ENCODE peak calls at places on chromosomes 4 and X, in four cellular contexts. E, O, T and C are unnamed samples.

GRCh38 chr4:67885727-67886126 is 1.9 kb upstream of the TMPRSS11D start:
- DNase-seq in O (peak; percentile 66), E (peak; percentile 83), T (no peak), C (peak; percentile 54)

GRCh38 chr4:177322156-177322685 is 12.5 kb downstream of the NEIL3 start:
- DNase-seq in E (no peak), T (no peak), O (no peak), C (no peak)

GRCh38 chr4:174516794-174517193 is 5.5 kb downstream of the HPGD start:
- DNase-seq in O (no peak), E (no peak), T (no peak), C (no peak)

GRCh38 chrX:4118666-4119530 is 405.4 kb upstream of the PRKX start:
- DNase-seq in T (no peak), E (no peak), O (no peak), C (no peak)

GRCh38 chrX:6778547-6779231 is 243.8 kb upstream of the VCX3A start:
- DNase-seq in E (no peak), O (no peak), T (no peak), C (no peak)

GRCh38 chr4:93710101-93710846 is 118.3 kb upstream of the ATOH1 start:
- DNase-seq in T (no peak), E (no peak), O (peak; percentile 35), C (no peak)

GRCh38 chrX:108516184-108516583 is 76.5 kb downstream of the COL4A5 start:
- DNase-seq in E (no peak), T (no peak), O (no peak), C (no peak)

GRCh38 chr4:57119054-57119651 is 9.0 kb upstream of the IGFBP7 start:
- DNase-seq in O (peak; percentile 95), E (peak; percentile 55), T (no peak), C (no peak)

GRCh38 chrX:19814240-19814639 is 73.2 kb downstream of the SH3KBP1 start:
- DNase-seq in O (no peak), T (peak; percentile 60), E (no peak), C (peak; percentile 78)

GRCh38 chrX:129000018-129000417 is 523.3 kb downstream of the SMARCA1 start:
- DNase-seq in T (no peak), O (no peak), E (no peak), C (no peak)

GRCh38 chr4:57195622-57196021 is 85.4 kb upstream of the IGFBP7 start:
- DNase-seq in O (no peak), T (no peak), E (no peak), C (no peak)

GRCh38 chr4:1795304-1796195 is 2.5 kb downstream of the FGFR3 start:
- DNase-seq in O (no peak), T (no peak), E (no peak), C (no peak)

GRCh38 chr4:52172166-52172565 is 121.1 kb downstream of the SPATA18 start:
- DNase-seq in T (no peak), O (peak; percentile 20), E (no peak), C (no peak)

GRCh38 chrX:133794151-133794550 is 191.2 kb downstream of the GPC3 start:
- DNase-seq in T (no peak), O (no peak), E (no peak), C (no peak)

GRCh38 chr4:89781321-89781720 is 55.6 kb downstream of the SNCA start:
- DNase-seq in O (peak; percentile 2), T (no peak), E (no peak), C (no peak)

GRCh38 chr4:89788243-89789072 is 48.5 kb downstream of the SNCA start:
- DNase-seq in O (peak; percentile 18), E (no peak), T (no peak), C (no peak)

DNA sequence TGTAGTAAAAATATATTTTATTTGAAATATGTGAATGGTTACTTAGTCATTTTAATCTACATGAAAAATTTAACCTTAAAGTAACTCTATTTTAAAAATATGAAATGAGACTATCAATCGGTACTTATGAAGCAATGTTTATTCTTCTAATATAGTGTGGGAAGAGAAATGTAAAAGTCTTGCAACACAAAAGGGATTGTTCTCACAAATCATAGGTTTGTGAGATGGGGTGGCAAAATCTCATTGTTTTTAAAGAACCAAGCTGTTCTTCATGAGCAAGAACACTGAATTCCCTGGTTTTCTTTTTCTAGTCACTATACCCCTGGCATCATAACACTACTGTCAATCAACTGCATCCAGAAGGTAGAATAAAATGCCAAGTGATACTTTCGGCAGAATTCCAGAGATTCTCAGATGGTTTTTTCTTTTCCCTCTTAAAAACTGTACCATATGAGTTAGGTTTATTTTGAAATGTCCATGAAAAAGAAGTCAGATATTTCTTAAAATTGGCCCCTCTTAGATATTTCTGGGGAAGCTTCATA is 52.2 kb downstream of the SNCA start:
- DNase-seq in E (no peak), O (peak; percentile 3), T (no peak), C (no peak)
- TF ChIP-seq CTCF in E (no peak), O (no peak), T (no peak), C (no peak)

DNA sequence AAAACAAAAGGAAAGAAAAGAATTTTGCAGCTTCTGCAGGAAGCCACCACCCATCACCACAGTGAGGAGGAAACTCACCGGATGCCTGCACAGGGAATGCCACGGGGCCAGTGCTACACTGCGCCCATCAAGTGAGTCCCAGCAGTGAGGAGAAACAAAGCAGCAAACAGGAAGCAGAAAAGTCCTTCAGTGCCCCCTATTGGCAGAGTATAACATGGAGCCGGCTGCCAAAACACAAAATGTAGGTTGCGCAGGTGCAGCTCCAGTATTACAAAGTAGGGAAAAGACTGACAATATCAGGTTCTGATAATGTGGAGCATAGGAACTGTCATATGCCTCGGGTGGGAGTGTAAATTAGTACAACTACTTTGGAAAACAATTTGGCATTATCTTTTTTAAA is 23.3 kb upstream of the SCML2 start:
- DNase-seq in E (no peak), T (peak; percentile 47), O (peak; percentile 37), C (no peak)
- TF ChIP-seq CTCF in E (no peak), T (peak; percentile 72), O (peak; percentile 31), C (peak; percentile 67)

GRCh38 chrX:48466696-48467095 is 3.4 kb downstream of the SLC38A5 start:
- DNase-seq in T (no peak), O (no peak), E (no peak), C (no peak)
- TF ChIP-seq CTCF in T (peak; percentile 55), O (peak; percentile 21), E (no peak), C (peak; percentile 18)

GRCh38 chr4:54217642-54218486 is 11.2 kb upstream of the PDGFRA start:
- DNase-seq in E (peak; percentile 77), T (peak; percentile 75), O (peak; percentile 91), C (peak; percentile 69)
- TF ChIP-seq CTCF in E (peak; percentile 90), T (peak; percentile 97), O (peak; percentile 77), C (peak; percentile 85)

DNA sequence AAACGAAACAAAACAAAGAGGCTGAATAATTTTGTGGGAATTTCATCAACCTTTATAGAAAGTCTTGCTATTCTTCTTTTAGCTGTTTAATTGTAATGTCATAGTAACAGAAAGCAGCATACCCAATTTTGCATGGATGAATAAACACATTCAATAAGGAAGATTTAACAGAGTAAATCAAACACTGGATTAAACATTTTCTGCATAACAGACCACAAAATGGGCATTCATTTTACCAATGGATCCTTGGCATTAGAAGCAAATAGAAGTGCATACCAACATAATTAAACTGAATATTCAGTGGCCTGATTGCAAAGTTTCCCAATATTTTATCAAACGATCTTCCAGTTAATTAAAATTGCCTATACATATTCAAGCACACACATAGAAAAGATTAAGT is 4.4 kb upstream of the CHM start:
- DNase-seq in O (no peak), T (no peak), E (no peak), C (no peak)
- TF ChIP-seq CTCF in O (no peak), T (no peak), E (no peak), C (no peak)

DNA sequence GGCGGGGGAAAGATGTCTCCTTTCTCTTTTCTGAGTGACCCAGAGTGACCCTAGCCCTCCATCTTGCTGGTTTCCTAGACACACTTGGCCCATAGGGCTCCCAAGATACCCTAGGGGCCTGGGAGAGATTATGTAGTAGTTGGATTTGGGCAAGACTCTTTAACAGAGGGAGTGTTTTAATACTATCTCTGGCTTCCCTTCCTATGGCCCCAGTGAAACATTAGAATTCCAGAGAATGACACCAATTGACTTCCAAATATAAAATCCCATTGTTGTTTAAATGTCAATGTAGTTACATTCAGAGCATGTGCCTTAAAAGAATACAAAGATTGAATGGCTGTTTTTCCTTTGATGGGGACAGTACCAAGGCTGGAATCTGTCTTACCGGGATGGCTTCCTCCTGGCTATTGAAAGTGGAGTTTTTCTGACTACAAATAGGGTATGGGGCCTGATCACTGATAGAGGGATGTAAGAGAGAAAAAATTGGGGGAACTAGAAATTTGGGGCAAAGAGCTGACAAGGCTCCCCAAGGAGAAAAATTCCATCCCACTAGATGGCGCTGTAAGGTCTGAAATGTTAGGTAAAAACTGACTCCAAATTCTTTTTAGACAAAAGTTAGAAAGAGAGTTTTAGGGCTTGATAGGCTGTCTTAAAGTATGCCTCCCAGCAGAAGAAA is 10.7 kb downstream of the TENT5D start:
- DNase-seq in E (no peak), O (peak; percentile 20), T (peak; percentile 7), C (no peak)
- TF ChIP-seq CTCF in E (no peak), O (peak; percentile 8), T (peak; percentile 59), C (no peak)

GRCh38 chrX:71100581-71101505 is 5.2 kb downstream of the FOXO4 start:
- DNase-seq in E (no peak), O (no peak), T (no peak), C (no peak)
- TF ChIP-seq CTCF in E (no peak), O (no peak), T (peak; percentile 28), C (no peak)